ENCODE peak calls at places on chromosomes 4 and X, in five cellular contexts. One of them, this sample, is unnamed.

GRCh38 chr4:142353149-142353738 is 492.9 kb downstream of the INPP4B start:
- DNase-seq in nephron progenitor cell: peak; percentile 26
- DNase-seq in B cell: no peak
- DNase-seq in NCI-H1092: no peak
- DNase-seq in T-helper 2 cell: peak; percentile 60
- DNase-seq in this sample: peak; percentile 67

GRCh38 chr4:82217986-82218715 is 155.6 kb downstream of the HNRNPD start:
- DNase-seq in B cell: no peak
- DNase-seq in nephron progenitor cell: no peak
- DNase-seq in NCI-H1092: no peak
- DNase-seq in T-helper 2 cell: peak; percentile 11
- DNase-seq in this sample: peak; percentile 38

GRCh38 chr4:114606240-114606639 is 7.6 kb downstream of the UGT8 start:
- DNase-seq in T-helper 2 cell: no peak
- DNase-seq in nephron progenitor cell: no peak
- DNase-seq in B cell: no peak
- DNase-seq in NCI-H1092: no peak
- DNase-seq in this sample: no peak

GRCh38 chrX:18887177-18887820 is 96.6 kb downstream of the PHKA2 start:
- DNase-seq in NCI-H1092: no peak
- DNase-seq in T-helper 2 cell: no peak
- DNase-seq in nephron progenitor cell: no peak
- DNase-seq in B cell: no peak
- DNase-seq in this sample: no peak

GRCh38 chr4:174523003-174523693 is 860 bp upstream of the HPGD start:
- DNase-seq in T-helper 2 cell: no peak
- DNase-seq in nephron progenitor cell: no peak
- DNase-seq in B cell: no peak
- DNase-seq in NCI-H1092: no peak
- DNase-seq in this sample: no peak

GRCh38 chrX:149259241-149259640 is 245.9 kb downstream of the IDS start:
- DNase-seq in nephron progenitor cell: no peak
- DNase-seq in NCI-H1092: no peak
- DNase-seq in T-helper 2 cell: no peak
- DNase-seq in B cell: no peak
- DNase-seq in this sample: peak; percentile 46

GRCh38 chr4:76200771-76201224 is 12.8 kb downstream of the SCARB2 start:
- DNase-seq in T-helper 2 cell: no peak
- DNase-seq in NCI-H1092: peak; percentile 56
- DNase-seq in nephron progenitor cell: no peak
- DNase-seq in B cell: no peak
- DNase-seq in this sample: no peak

GRCh38 chr4:36255575-36255974 is 11.3 kb upstream of the ARAP2 start:
- DNase-seq in NCI-H1092: no peak
- DNase-seq in nephron progenitor cell: no peak
- DNase-seq in B cell: peak; percentile 54
- DNase-seq in T-helper 2 cell: peak; percentile 92
- DNase-seq in this sample: no peak

GRCh38 chrX:1212532-1212931 is at the start of gene CRLF2:
- DNase-seq in NCI-H1092: no peak
- DNase-seq in T-helper 2 cell: peak; percentile 94
- DNase-seq in B cell: no peak
- DNase-seq in nephron progenitor cell: no peak
- DNase-seq in this sample: peak; percentile 48

GRCh38 chrX:140799216-140799615 is 89.7 kb downstream of the LINC00632 start:
- DNase-seq in B cell: no peak
- DNase-seq in NCI-H1092: no peak
- DNase-seq in T-helper 2 cell: no peak
- DNase-seq in nephron progenitor cell: no peak
- DNase-seq in this sample: peak; percentile 0

GRCh38 chrX:47662144-47662657 is 3.2 kb upstream of the UXT start:
- DNase-seq in NCI-H1092: no peak
- DNase-seq in nephron progenitor cell: no peak
- DNase-seq in T-helper 2 cell: peak; percentile 83
- DNase-seq in B cell: no peak
- DNase-seq in this sample: peak; percentile 69

GRCh38 chr4:70651864-70652506 is 14.3 kb downstream of the JCHAIN start:
- DNase-seq in T-helper 2 cell: peak; percentile 32
- DNase-seq in nephron progenitor cell: no peak
- DNase-seq in B cell: no peak
- DNase-seq in NCI-H1092: no peak
- DNase-seq in this sample: peak; percentile 69

GRCh38 chrX:67544281-67544680 is 460 bp downstream of the AR start:
- DNase-seq in B cell: no peak
- DNase-seq in T-helper 2 cell: no peak
- DNase-seq in NCI-H1092: no peak
- DNase-seq in nephron progenitor cell: peak; percentile 38
- DNase-seq in this sample: no peak

GRCh38 chr4:176927664-176928063 is 134.9 kb upstream of the VEGFC start:
- DNase-seq in B cell: no peak
- DNase-seq in NCI-H1092: no peak
- DNase-seq in nephron progenitor cell: no peak
- DNase-seq in T-helper 2 cell: no peak
- DNase-seq in this sample: peak; percentile 90

GRCh38 chrX:32155044-32155638 is 1056.2 kb downstream of the DMD start:
- DNase-seq in T-helper 2 cell: no peak
- DNase-seq in nephron progenitor cell: no peak
- DNase-seq in NCI-H1092: no peak
- DNase-seq in B cell: no peak
- DNase-seq in this sample: no peak

GRCh38 chrX:153032397-153033118 is 23.7 kb upstream of the PNMA3 start:
- DNase-seq in B cell: peak; percentile 67
- DNase-seq in T-helper 2 cell: peak; percentile 81
- DNase-seq in NCI-H1092: peak; percentile 49
- DNase-seq in nephron progenitor cell: peak; percentile 82
- DNase-seq in this sample: no peak

GRCh38 chr4:6372649-6373525 is 99.5 kb downstream of the PPP2R2C start:
- DNase-seq in T-helper 2 cell: peak; percentile 49
- DNase-seq in nephron progenitor cell: no peak
- DNase-seq in B cell: no peak
- DNase-seq in NCI-H1092: no peak
- DNase-seq in this sample: peak; percentile 30

GRCh38 chrX:107454302-107454701 is 4.8 kb downstream of the FRMPD3 start:
- DNase-seq in nephron progenitor cell: no peak
- DNase-seq in T-helper 2 cell: peak; percentile 38
- DNase-seq in NCI-H1092: no peak
- DNase-seq in B cell: no peak
- DNase-seq in this sample: peak; percentile 34

GRCh38 chrX:122363112-122363511 is 821.0 kb upstream of the GRIA3 start:
- DNase-seq in NCI-H1092: no peak
- DNase-seq in nephron progenitor cell: peak; percentile 12
- DNase-seq in B cell: no peak
- DNase-seq in T-helper 2 cell: no peak
- DNase-seq in this sample: no peak

GRCh38 chr4:83558693-83559092 is 22.8 kb downstream of the GPAT3 start:
- DNase-seq in nephron progenitor cell: no peak
- DNase-seq in B cell: no peak
- DNase-seq in T-helper 2 cell: peak; percentile 53
- DNase-seq in NCI-H1092: no peak
- DNase-seq in this sample: no peak

GRCh38 chr4:133324491-133324890 is 175.4 kb downstream of the PCDH10 start:
- DNase-seq in NCI-H1092: no peak
- DNase-seq in B cell: no peak
- DNase-seq in T-helper 2 cell: no peak
- DNase-seq in nephron progenitor cell: no peak
- DNase-seq in this sample: no peak